ENCODE peak calls at places on chromosomes 6 and 20, in five cellular contexts. T is A549, N is HCT116, I is GM12878, D is K562. M is an unnamed sample.

GRCh38 chr6:7974932-7975763 is 64.6 kb upstream of the TXNDC5 start:
- DNase-seq in T (peak), N (peak), I (no peak), D (peak), M (peak)

GRCh38 chr6:31042801-31043200 is 32.5 kb downstream of the MUC22 start:
- DNase-seq in T (peak), N (peak), I (no peak), D (peak), M (peak)

GRCh38 chr6:146289816-146290588 is 253.6 kb upstream of the RAB32 start:
- DNase-seq in T (no peak), N (no peak), I (no peak), D (no peak), M (peak)

GRCh38 chr20:58665606-58666005 is 14.5 kb downstream of the STX16 start:
- DNase-seq in T (no peak), N (no peak), I (no peak), D (no peak), M (no peak)

GRCh38 chr6:22381810-22382512 is 85.1 kb upstream of the PRL start:
- DNase-seq in T (no peak), N (no peak), I (no peak), D (no peak), M (no peak)

GRCh38 chr6:82270791-82271392 is 23.3 kb upstream of the IBTK start:
- DNase-seq in T (peak), N (peak), I (peak), D (peak), M (peak)

GRCh38 chr20:50856475-50857041 is 61.7 kb downstream of the BCAS4 start:
- DNase-seq in T (no peak), N (no peak), I (no peak), D (no peak), M (no peak)

GRCh38 chr6:137697267-137697938 is 169.7 kb upstream of the TNFAIP3 start:
- DNase-seq in T (no peak), N (no peak), I (no peak), D (no peak), M (no peak)

DNA sequence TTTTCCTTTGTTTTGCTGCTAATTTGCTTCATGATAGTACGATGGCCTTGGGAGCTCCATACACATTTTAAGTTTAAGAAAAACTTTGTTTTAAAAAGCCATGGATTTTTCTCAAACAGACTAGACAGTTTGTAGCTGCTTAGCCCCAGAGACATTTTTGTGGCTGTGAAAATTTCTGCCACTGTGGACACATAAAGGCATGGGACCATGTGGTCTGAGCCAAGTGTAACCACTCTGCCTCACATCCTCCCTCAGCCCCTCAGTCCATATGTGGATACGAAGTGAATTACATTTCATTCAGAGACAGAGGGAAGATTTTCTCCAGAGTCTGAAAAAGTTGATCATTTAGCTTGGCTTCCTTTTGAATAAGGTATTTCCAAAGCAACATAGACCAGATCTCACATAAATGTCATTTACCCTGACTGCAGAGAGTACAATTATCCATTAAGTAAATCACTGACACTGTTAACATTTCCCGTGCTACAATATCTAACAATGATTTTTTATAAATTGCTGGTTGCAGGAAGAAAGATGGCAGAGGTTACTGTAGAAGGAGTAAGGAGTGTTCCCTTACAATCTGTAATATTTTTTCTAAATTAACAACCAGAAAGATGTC is 87.4 kb downstream of the GJA1 start:
- DNase-seq in T (no peak), N (no peak), I (no peak), D (no peak), M (no peak)
- TF ChIP-seq MAX in T (no peak), N (no peak), I (no peak), D (no peak), M (no peak)

GRCh38 chr6:34205466-34205865 is 31.2 kb upstream of the HMGA1 start:
- DNase-seq in T (no peak), N (no peak), I (no peak), D (peak), M (no peak)

GRCh38 chr6:34206726-34207125 is 29.9 kb upstream of the HMGA1 start:
- DNase-seq in T (no peak), N (no peak), I (no peak), D (peak), M (no peak)

GRCh38 chr6:34204693-34205092 is 32.0 kb upstream of the HMGA1 start:
- DNase-seq in T (no peak), N (no peak), I (no peak), D (peak), M (no peak)

GRCh38 chr6:34207695-34208443 is 28.8 kb upstream of the HMGA1 start:
- DNase-seq in T (no peak), N (no peak), I (no peak), D (peak), M (no peak)

GRCh38 chr6:34205916-34206315 is 30.8 kb upstream of the HMGA1 start:
- DNase-seq in T (no peak), N (no peak), I (no peak), D (no peak), M (no peak)
- TF ChIP-seq POLR2A in T (no peak), N (no peak), I (no peak), D (no peak), M (no peak)

DNA sequence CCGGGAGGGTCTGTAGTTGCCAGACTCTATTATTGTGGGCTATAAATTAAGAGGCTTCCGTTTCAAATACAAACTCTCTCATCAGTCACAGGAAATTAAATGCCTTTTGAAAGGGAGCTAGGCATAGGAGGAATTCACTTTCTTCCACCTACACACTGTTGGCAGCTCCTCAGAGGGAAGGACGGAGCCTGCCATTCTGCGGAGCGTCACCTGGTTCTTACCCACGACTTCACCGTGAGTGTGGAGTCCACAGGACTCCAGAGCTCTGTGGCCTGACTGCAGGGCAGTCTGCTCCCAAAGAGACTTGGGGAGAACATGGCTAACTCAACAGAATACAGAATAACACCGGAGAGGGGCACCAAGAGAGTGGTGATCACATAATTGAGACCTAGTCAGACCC is 140.9 kb upstream of the AGPAT4 start:
- DNase-seq in T (no peak), N (no peak), I (no peak), D (no peak), M (no peak)
- TF ChIP-seq MAX in T (no peak), N (no peak), I (no peak), D (no peak), M (no peak)

GRCh38 chr6:112923940-112924587 is 576.9 kb downstream of the RFPL4B start:
- DNase-seq in T (no peak), N (no peak), I (no peak), D (no peak), M (no peak)

GRCh38 chr6:112927641-112928040 is 580.5 kb downstream of the RFPL4B start:
- DNase-seq in T (no peak), N (no peak), I (no peak), D (no peak), M (no peak)

GRCh38 chr6:112920994-112921393 is 573.9 kb downstream of the RFPL4B start:
- DNase-seq in T (no peak), N (no peak), I (no peak), D (no peak), M (no peak)

GRCh38 chr6:112929661-112930060 is 582.5 kb downstream of the RFPL4B start:
- DNase-seq in T (no peak), N (no peak), I (no peak), D (no peak), M (no peak)

DNA sequence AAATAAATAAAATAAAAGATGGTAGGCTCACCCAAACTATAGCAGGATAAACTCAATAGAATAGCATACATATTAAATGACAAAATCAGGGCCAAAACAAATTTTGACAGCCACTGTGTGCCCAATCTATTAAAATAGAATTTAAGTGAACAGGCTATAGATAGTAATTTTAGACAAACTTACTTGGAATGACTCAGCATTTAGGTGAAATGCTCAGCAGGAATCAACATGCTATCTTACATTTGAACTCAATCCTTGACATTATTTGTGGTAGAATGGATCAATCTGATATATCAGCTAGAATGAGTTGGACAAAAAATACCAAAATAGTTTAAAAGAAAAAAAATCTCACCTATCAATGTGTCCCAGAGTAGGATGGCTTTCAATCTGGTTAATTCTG is 578.6 kb downstream of the RFPL4B start:
- DNase-seq in T (no peak), N (no peak), I (no peak), D (no peak), M (no peak)
- TF ChIP-seq POLR2A in T (no peak), N (no peak), I (no peak), D (no peak), M (no peak)

GRCh38 chr6:108598316-108598863 is 37.7 kb downstream of the FOXO3 start:
- DNase-seq in T (no peak), N (no peak), I (peak), D (peak), M (peak)
- TF ChIP-seq MAX in T (no peak), N (no peak), I (no peak), D (peak), M (no peak)

DNA sequence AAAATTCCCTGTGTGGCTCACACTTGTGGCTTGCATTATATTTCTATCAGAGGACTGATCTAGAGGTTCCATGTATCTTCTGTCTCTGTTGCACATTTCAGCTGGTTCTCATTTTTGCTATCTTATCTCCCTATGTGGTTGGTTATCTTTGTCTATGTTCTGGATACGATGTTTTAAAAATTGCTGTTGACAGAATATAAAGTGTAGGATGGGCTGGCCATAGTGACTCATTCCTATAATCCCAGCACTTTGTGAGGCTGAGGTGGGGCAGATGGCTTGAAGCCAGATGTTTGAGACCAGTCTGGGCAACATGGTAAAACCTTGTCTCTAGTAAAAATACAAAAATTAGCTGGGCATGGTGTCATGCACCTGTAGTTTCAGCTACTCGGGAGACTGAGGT is 9.9 kb upstream of the ULBP3 start:
- DNase-seq in T (no peak), N (no peak), I (no peak), D (no peak), M (no peak)
- TF ChIP-seq POLR2A in T (no peak), N (no peak), I (no peak), D (no peak), M (no peak)

DNA sequence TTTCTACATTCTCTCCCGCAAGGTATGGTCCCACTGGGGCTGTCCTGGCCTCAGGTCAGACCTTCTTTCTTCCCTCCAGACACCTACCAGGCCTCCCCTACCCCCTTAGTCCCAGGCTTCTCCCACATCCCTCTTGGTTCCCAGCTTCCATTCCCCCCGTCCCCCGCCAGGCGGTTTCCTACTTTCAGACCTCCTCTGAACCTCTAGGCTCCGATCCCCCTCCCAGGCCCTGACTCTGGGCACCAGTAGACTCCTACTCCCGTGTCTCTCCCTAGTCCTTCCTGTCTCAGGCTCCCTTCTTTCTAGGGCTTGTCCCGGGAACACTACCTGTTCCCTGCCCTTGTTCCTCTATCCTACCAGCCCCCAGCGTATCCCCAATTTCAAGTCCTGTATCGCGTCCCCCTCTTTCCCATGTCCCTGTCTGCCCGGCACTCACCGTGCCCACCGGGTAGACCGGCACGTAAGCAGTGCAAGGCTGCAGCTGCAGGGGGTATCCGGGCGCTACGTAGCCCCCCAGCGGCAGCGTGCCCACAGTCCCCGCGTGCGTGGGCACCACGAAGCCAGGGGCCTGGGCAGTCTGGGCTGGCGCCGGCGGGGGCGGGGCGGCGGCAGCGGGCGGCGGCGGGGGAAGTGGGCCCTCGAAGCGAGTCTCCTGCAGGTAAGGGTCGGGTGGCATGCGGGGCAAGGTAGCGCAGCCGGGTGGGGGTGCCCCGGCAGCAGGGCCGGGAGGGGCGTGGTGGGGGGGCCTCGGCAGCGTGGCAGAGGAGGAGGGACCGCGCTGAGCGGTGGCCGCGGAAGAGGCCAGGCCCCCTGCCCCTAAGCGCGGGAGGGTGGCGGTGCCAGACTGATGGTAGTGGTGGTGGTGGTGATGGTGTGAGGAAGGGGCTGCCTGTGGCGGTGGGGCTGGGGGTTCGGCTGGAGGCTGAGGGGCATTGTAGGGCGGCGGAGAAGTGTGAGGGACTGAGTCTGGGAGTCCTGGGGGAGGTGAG is 1.5 kb downstream of the PRRT1 start:
- DNase-seq in T (no peak), N (no peak), I (no peak), D (no peak), M (no peak)
- TF ChIP-seq MAX in T (no peak), N (no peak), I (no peak), D (no peak), M (no peak)

M was measured in NB4.